ENCODE peak calls at places on chromosomes 11 and 22, in four cellular contexts. P is K562, A is H1, Q is endothelial cell of umbilical vein. V is an unnamed sample.

GRCh38 chr11:2929511-2929879 is 275 bp upstream of the PHLDA2 start:
- DNase-seq in Q (peak; percentile 68), P (peak; percentile 90), A (no peak), V (no peak)

GRCh38 chr11:94068764-94069163 is 47.6 kb downstream of the HEPHL1 start:
- DNase-seq in P (no peak), A (no peak), Q (no peak), V (no peak)

GRCh38 chr11:28727254-28727653 is 619.1 kb downstream of the METTL15 start:
- DNase-seq in Q (peak; percentile 63), A (no peak), P (no peak), V (no peak)

GRCh38 chr11:12201016-12201985 is 90.9 kb downstream of the MICAL2 start:
- DNase-seq in Q (peak; percentile 99), A (no peak), P (peak; percentile 93), V (peak; percentile 15)

GRCh38 chr22:30876925-30877553 is 91.5 kb downstream of the MORC2 start:
- DNase-seq in P (no peak), A (no peak), Q (no peak), V (no peak)

GRCh38 chr11:110629594-110629993 is 82.6 kb downstream of the ARHGAP20 start:
- DNase-seq in A (no peak), P (no peak), Q (no peak), V (no peak)

GRCh38 chr11:124801014-124801413 is 808 bp upstream of the MSANTD2 start:
- DNase-seq in Q (peak; percentile 63), A (no peak), P (no peak), V (no peak)

GRCh38 chr22:44702479-44703219 is 645 bp downstream of the PRR5 start:
- DNase-seq in Q (no peak), A (no peak), P (no peak), V (no peak)

GRCh38 chr11:13214276-13214865 is 63.2 kb upstream of the BMAL1 start:
- DNase-seq in A (no peak), P (no peak), Q (no peak), V (no peak)

GRCh38 chr22:32473388-32473952 is 1.1 kb upstream of the FBXO7 start:
- DNase-seq in A (no peak), P (peak; percentile 41), Q (peak; percentile 81), V (peak; percentile 76)

GRCh38 chr22:37621352-37621860 is 12.8 kb downstream of the GGA1 start:
- DNase-seq in Q (no peak), A (no peak), P (no peak), V (no peak)

GRCh38 chr11:93849751-93850584 is 450 bp downstream of the VSTM5 start:
- DNase-seq in Q (peak; percentile 6), A (no peak), P (peak; percentile 41), V (no peak)

GRCh38 chr11:327581-327923 is 6.9 kb upstream of the IFITM3 start:
- DNase-seq in A (no peak), P (no peak), Q (no peak), V (no peak)

DNA sequence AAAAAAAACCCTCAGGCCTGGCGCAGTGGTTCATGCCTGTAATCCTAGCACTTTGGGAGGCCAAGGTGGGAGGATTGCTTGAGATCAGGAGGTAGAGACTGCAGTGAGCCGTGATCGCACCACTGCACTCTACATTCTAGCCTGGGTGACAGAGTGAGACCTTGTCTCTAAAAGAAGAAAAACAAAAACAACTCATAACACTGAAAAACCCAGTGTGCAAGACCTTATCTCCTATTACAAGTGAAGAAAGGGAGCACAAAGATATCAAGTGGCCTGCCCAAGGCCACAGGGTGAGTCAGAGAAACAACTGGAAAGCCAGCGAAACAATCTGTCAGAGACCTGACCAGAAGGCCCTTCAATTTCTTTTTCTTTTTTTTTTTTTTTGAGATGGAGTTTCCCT is 2.5 kb downstream of the TXN2 start:
- DNase-seq in P (peak; percentile 60), Q (no peak), A (no peak), V (no peak)
- H3K9ac ChIP-seq in P (peak overlapping the region; percentile 46), Q (no peak overlapping the region), A (no peak overlapping the region), V (no peak overlapping the region)

GRCh38 chr11:122556605-122557004 is 98.9 kb upstream of the UBASH3B start:
- DNase-seq in A (no peak), Q (no peak), P (no peak), V (no peak)
- TF ChIP-seq JUN in A (no peak), Q (no peak), P (no peak), V (no peak)

DNA sequence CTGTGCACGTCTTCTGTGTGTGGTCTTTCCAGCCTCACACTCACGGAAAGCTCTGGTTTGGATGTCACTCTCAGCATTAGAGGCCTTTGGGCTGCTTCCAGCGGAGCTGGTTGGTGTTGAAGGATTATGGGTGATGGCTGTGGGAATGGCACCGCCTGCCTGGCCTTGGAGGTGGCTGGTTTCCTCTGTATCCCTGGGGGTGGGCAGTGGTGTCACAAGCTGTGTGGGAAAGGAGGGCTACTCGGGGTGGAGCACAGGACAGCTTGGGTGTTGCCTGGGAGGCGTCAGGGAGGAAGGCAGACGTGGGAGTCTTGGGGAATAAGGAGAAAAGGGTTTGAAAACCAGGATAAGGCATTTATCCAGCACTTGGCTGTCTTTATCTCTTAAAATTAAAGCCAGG is 71.8 kb downstream of the ADAMTS15 start:
- DNase-seq in P (no peak), Q (no peak), A (no peak), V (no peak)
- H3K9ac ChIP-seq in P (no peak overlapping the region), Q (no peak overlapping the region), A (no peak overlapping the region), V (no peak overlapping the region)

GRCh38 chr11:46352063-46352841 is 5.0 kb downstream of the DGKZ start:
- DNase-seq in P (peak; percentile 75), Q (peak; percentile 30), A (no peak), V (no peak)
- TF ChIP-seq JUN in P (peak; percentile 79), Q (no peak), A (no peak), V (no peak)

DNA sequence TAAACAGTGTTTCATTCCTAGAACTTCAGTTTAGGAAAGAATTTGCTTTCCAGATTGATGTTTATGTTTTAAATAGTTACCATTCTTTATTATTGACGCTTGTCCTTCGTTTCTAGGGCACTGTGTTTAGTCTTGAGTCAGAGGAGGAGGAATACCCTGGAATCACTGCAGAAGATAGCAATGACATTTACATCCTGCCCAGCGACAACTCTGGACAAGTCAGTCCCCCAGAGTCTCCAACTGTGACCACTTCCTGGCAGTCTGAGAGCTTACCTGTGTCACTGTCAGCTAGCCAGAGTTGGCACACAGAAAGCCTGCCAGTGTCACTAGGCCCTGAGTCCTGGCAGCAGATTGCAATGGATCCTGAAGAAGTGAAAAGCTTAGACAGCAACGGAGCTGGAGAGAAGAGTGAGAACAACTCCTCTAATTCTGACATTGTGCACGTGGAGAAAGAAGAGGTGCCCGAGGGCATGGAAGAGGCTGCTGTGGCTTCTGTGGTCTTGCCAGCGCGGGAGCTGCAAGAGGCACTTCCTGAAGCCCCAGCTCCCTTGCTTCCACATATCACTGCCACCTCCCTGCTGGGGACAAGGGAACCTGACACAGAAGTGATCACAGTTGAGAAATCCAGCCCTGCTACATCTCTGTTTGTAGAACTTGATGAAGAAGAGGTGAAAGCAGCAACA is 47.6 kb downstream of the BID start:
- DNase-seq in Q (no peak), A (no peak), P (no peak), V (no peak)
- H3K9ac ChIP-seq in Q (no peak overlapping the region), A (no peak overlapping the region), P (no peak overlapping the region), V (no peak overlapping the region)

DNA sequence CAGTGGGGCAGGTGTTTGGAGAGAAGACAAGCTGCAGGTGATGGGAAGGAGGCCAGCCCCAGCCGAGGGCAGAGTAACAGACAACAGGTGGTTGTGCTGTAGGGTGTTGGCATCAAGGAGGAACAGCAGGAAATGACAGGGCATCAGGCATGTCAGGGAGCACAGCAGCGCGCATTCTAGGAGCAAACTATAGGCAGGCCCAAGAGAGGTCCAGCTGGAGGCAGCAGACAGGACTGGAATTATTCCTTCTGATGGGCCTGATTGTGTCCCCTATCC is 13.6 kb downstream of the ADM start:
- DNase-seq in Q (no peak), P (no peak), A (no peak), V (no peak)
- TF ChIP-seq JUN in Q (no peak), P (no peak), A (no peak), V (no peak)

DNA sequence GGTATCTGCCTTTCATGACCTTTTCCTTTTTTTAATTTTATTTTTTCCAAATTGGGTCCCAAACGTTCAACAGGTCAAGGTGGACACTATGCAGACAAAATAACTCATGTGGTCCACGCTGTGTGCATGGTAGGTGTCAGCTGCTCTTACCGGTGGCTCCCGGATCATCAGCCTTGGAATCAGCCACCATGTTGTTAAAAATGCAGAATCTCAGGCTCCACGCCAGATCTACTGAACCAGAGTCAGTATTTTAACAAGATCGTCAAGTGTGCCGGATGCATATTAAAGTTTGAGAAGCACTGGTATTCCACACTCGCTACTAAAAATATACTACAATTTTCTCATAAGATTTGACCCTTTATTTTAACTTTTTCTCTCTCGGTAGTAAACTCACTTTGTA is 568 bp upstream of the LDLRAD3 start:
- DNase-seq in Q (no peak), A (no peak), P (no peak), V (no peak)
- H3K9ac ChIP-seq in Q (peak overlapping the region; percentile 83), A (peak overlapping the region; percentile 75), P (peak overlapping the region; percentile 56), V (no peak overlapping the region)

GRCh38 chr22:40036126-40036525 is 41.4 kb downstream of the FAM83F start:
- DNase-seq in A (no peak), Q (no peak), P (no peak), V (no peak)

GRCh38 chr22:40035351-40035750 is 40.6 kb downstream of the FAM83F start:
- DNase-seq in A (no peak), Q (no peak), P (no peak), V (no peak)

GRCh38 chr22:40039482-40039881 is 44.7 kb downstream of the FAM83F start:
- DNase-seq in P (no peak), Q (no peak), A (no peak), V (no peak)

GRCh38 chr22:40037320-40037719 is 42.6 kb downstream of the FAM83F start:
- DNase-seq in P (no peak), Q (no peak), A (no peak), V (peak; percentile 33)

DNA sequence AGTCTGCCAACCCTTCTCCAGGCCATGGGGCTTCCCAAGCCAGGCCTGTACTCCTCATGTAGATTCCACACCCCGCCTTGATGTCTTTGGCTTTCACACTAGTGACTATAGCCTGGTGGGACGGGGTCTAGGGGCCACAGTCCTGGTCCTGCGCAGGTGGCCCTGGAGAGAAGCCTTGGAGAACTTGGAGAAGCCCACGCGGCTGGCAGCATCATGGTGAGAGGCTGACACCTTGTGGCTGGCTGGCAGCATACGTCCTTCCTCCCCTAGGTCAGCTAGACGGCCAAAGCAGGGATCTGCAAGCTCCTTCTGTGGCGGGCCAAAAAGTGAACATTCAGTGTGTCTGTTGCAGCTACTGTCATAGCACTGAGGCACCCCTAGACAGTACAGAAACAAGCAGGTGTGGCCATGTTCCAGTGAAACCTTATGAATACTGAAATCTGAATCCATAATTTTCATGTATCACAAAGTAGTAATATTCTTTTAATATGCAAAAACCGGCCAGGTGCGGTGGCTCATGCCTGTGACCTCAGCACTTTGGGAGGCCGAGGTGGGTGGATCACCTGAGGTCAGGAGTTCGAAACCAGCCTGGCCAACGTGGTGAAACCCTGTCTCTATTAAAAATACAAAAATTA is 42.0 kb downstream of the FAM83F start:
- DNase-seq in A (peak; percentile 58), Q (peak; percentile 69), P (peak; percentile 70), V (peak; percentile 64)
- TF ChIP-seq JUN in A (no peak), Q (no peak), P (no peak), V (no peak)

V was measured in HepG2.